ENCODE peak calls at places on chromosome 17, in nine cellular contexts. A, W, K, H, E, P, I, V and Y are unnamed samples.

GRCh38 chr17:81033535-81034167 is 1.3 kb upstream of the BAIAP2 start:
- DNase-seq in A (no peak), W (peak; percentile 48), K (no peak), H (no peak), E (no peak), P (no peak), I (peak; percentile 68), V (no peak), Y (no peak)

GRCh38 chr17:82269882-82270500 is 3.5 kb downstream of the CSNK1D start:
- DNase-seq in A (no peak), W (no peak), K (no peak), H (no peak), E (no peak), P (no peak), I (no peak), V (no peak), Y (no peak)

GRCh38 chr17:79937981-79938695 is 97.5 kb downstream of the TBC1D16 start:
- DNase-seq in A (no peak), W (no peak), K (no peak), H (no peak), E (no peak), P (no peak), I (no peak), V (peak; percentile 78), Y (no peak)

GRCh38 chr17:77909236-77909635 is 49.3 kb upstream of the TNRC6C start:
- DNase-seq in A (no peak), W (no peak), K (no peak), H (no peak), E (no peak), P (no peak), I (peak; percentile 43), V (no peak), Y (no peak)

GRCh38 chr17:77025781-77026180 is 115.0 kb upstream of the SEC14L1 start:
- DNase-seq in A (no peak), W (no peak), K (no peak), H (no peak), E (no peak), P (no peak), I (no peak), V (no peak), Y (no peak)

GRCh38 chr17:21239680-21240374 is 13.4 kb downstream of the NATD1 start:
- DNase-seq in A (no peak), W (peak; percentile 21), K (peak; percentile 26), H (peak; percentile 51), E (peak; percentile 24), P (peak; percentile 73), I (peak; percentile 87), V (peak; percentile 38), Y (peak; percentile 59)

GRCh38 chr17:13311301-13311700 is 290.4 kb downstream of the HS3ST3A1 start:
- DNase-seq in A (no peak), W (no peak), K (peak; percentile 33), H (no peak), E (no peak), P (no peak), I (no peak), V (no peak), Y (no peak)

GRCh38 chr17:6374271-6374691 is 60.6 kb downstream of the AIPL1 start:
- DNase-seq in A (no peak), W (no peak), K (peak; percentile 40), H (no peak), E (no peak), P (no peak), I (peak; percentile 64), V (no peak), Y (no peak)

GRCh38 chr17:47622179-47622549 is 27.6 kb upstream of the KPNB1 start:
- DNase-seq in A (no peak), W (no peak), K (no peak), H (no peak), E (no peak), P (no peak), I (no peak), V (no peak), Y (no peak)
- TF ChIP-seq CTCF in A (no peak), W (no peak), K (no peak), H (no peak), E (no peak), P (no peak), I (no peak), V (no peak), Y (no peak)

GRCh38 chr17:45282683-45283644 is 21.1 kb upstream of the SPATA32 start:
- DNase-seq in A (no peak), W (no peak), K (peak; percentile 89), H (no peak), E (no peak), P (no peak), I (peak; percentile 77), V (no peak), Y (no peak)

GRCh38 chr17:45283711-45284110 is 21.8 kb upstream of the SPATA32 start:
- DNase-seq in A (peak; percentile 13), W (no peak), K (no peak), H (no peak), E (no peak), P (no peak), I (no peak), V (no peak), Y (no peak)

GRCh38 chr17:45286286-45286685 is 24.4 kb upstream of the SPATA32 start:
- DNase-seq in A (no peak), W (no peak), K (no peak), H (no peak), E (no peak), P (no peak), I (no peak), V (no peak), Y (no peak)

GRCh38 chr17:45287526-45288264 is 25.8 kb upstream of the SPATA32 start:
- DNase-seq in A (peak; percentile 44), W (no peak), K (no peak), H (no peak), E (no peak), P (no peak), I (no peak), V (no peak), Y (no peak)

GRCh38 chr17:45284176-45285140 is 22.6 kb upstream of the SPATA32 start:
- DNase-seq in A (peak; percentile 18), W (peak; percentile 30), K (no peak), H (peak; percentile 46), E (no peak), P (no peak), I (peak; percentile 79), V (no peak), Y (no peak)
- TF ChIP-seq CTCF in A (peak; percentile 18), W (peak; percentile 21), K (peak; percentile 36), H (peak; percentile 70), E (no peak), P (peak; percentile 34), I (peak; percentile 69), V (no peak), Y (no peak)

GRCh38 chr17:40291311-40291710 is 3.6 kb downstream of the CDC6 start:
- DNase-seq in A (no peak), W (no peak), K (no peak), H (no peak), E (no peak), P (no peak), I (no peak), V (no peak), Y (no peak)

GRCh38 chr17:40287494-40288369 is at the start of gene CDC6:
- DNase-seq in A (peak; percentile 99), W (peak; percentile 97), K (peak; percentile 99), H (peak; percentile 100), E (peak; percentile 97), P (peak; percentile 98), I (peak; percentile 100), V (peak; percentile 98), Y (peak; percentile 93)

GRCh38 chr17:40287159-40287493 is 553 bp upstream of the CDC6 start:
- DNase-seq in A (no peak), W (no peak), K (no peak), H (no peak), E (no peak), P (no peak), I (no peak), V (no peak), Y (no peak)

GRCh38 chr17:40293363-40293762 is 5.7 kb downstream of the CDC6 start:
- DNase-seq in A (no peak), W (no peak), K (no peak), H (no peak), E (no peak), P (no peak), I (no peak), V (no peak), Y (no peak)

DNA sequence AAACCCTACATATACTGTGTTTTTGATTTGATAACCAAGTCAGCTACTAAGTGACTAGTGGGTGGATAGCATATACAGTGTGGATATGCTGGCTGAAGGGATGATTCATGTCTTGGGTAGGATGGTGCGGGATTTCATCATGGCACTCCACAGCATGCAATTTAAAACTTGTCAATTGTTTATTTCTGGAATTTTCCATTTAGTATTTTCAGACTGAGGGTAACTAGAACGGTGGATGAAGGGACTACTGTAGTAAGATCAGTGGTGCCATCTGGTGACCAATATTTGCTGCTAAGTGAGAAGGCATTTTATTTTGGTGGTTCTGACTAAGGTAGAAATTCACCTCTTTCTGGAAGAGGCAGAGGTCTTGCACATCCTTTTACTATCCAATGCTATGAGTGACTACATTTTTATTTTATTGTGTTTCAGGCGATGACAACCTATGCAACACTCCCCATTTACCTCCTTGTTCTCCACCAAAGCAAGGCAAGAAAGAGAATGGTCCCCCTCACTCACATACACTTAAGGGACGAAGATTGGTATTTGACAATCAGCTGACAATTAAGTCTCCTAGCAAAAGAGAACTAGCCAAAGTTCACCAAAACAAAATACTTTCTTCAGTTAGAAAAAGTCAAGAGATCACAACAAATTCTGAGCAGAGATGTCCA is 3.1 kb downstream of the CDC6 start:
- DNase-seq in A (peak; percentile 57), W (peak; percentile 48), K (peak; percentile 86), H (peak; percentile 71), E (no peak), P (peak; percentile 61), I (peak; percentile 76), V (peak; percentile 64), Y (peak; percentile 40)
- TF ChIP-seq CTCF in A (peak; percentile 75), W (peak; percentile 31), K (peak; percentile 67), H (peak; percentile 85), E (peak; percentile 49), P (peak; percentile 66), I (peak; percentile 76), V (peak; percentile 51), Y (no peak)

GRCh38 chr17:39165178-39165843 is 650 bp downstream of the ARL5C start:
- DNase-seq in A (no peak), W (peak; percentile 22), K (no peak), H (no peak), E (peak; percentile 32), P (no peak), I (peak; percentile 74), V (no peak), Y (no peak)

GRCh38 chr17:39166437-39167335 is 725 bp upstream of the ARL5C start:
- DNase-seq in A (no peak), W (no peak), K (no peak), H (peak; percentile 58), E (no peak), P (no peak), I (no peak), V (no peak), Y (no peak)

GRCh38 chr17:39161967-39162366 is 4.0 kb downstream of the ARL5C start:
- DNase-seq in A (no peak), W (no peak), K (no peak), H (peak; percentile 40), E (no peak), P (no peak), I (no peak), V (no peak), Y (no peak)

GRCh38 chr17:39165844-39166349 is at the start of gene ARL5C:
- DNase-seq in A (no peak), W (no peak), K (no peak), H (no peak), E (no peak), P (no peak), I (no peak), V (no peak), Y (no peak)

DNA sequence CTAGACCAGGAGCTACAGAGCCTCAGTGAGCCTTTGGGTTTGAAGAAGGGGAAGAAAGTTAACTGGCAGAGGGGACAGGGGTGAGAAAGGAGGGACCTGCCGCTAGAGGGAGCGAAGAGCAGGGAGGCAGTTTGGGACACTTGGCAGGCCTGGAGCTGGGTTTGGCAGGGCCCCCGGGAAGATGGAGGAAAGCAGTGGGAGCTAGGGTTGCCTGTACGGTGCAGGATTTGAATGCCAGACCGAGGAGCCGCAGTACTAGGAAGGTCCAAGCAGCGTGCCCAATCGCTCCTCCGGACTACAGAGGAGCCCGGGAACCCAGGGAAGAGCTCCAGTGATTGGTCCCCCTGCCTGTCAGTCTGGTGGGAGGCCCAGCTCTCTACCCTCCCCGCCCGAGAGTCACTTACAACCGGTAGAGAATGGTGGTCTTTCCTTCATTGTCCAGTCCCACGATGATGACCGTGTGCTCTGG is 1.3 kb downstream of the ARL5C start:
- DNase-seq in A (peak; percentile 86), W (peak; percentile 74), K (peak; percentile 91), H (peak; percentile 85), E (peak; percentile 88), P (peak; percentile 97), I (peak; percentile 99), V (peak; percentile 82), Y (peak; percentile 96)
- TF ChIP-seq CTCF in A (peak; percentile 80), W (peak; percentile 72), K (peak; percentile 91), H (peak; percentile 93), E (peak; percentile 67), P (peak; percentile 71), I (peak; percentile 88), V (peak; percentile 71), Y (peak; percentile 69)